ENCODE peak calls at places on chromosomes 12 and 14, in nine cellular contexts. One of them, this sample, is unnamed.

GRCh38 chr12:51887476-51888315 is at the start of gene ANKRD33:
- DNase-seq in lower leg skin: no peak
- DNase-seq in choroid plexus epithelial cell: peak; percentile 45
- DNase-seq in epithelial cell of esophagus: peak; percentile 27
- DNase-seq in astrocyte of the spinal cord: no peak
- DNase-seq in left lung: peak; percentile 90
- DNase-seq in heart left ventricle: no peak
- DNase-seq in fibroblast of lung: peak; percentile 28
- DNase-seq in BJ: no peak
- DNase-seq in this sample: no peak

GRCh38 chr14:100121643-100122480 is 37.6 kb downstream of the DEGS2 start:
- DNase-seq in heart left ventricle: no peak
- DNase-seq in choroid plexus epithelial cell: no peak
- DNase-seq in left lung: no peak
- DNase-seq in lower leg skin: no peak
- DNase-seq in astrocyte of the spinal cord: no peak
- DNase-seq in BJ: no peak
- DNase-seq in fibroblast of lung: no peak
- DNase-seq in epithelial cell of esophagus: no peak
- DNase-seq in this sample: no peak

GRCh38 chr14:65075628-65076325 is 26.5 kb downstream of the MAX start:
- DNase-seq in epithelial cell of esophagus: no peak
- DNase-seq in choroid plexus epithelial cell: no peak
- DNase-seq in lower leg skin: no peak
- DNase-seq in fibroblast of lung: no peak
- DNase-seq in heart left ventricle: no peak
- DNase-seq in BJ: no peak
- DNase-seq in astrocyte of the spinal cord: no peak
- DNase-seq in left lung: peak; percentile 79
- DNase-seq in this sample: no peak

GRCh38 chr12:39935275-39935674 is 170.6 kb downstream of the SLC2A13 start:
- DNase-seq in BJ: no peak
- DNase-seq in lower leg skin: no peak
- DNase-seq in epithelial cell of esophagus: peak; percentile 57
- DNase-seq in left lung: no peak
- DNase-seq in fibroblast of lung: peak; percentile 21
- DNase-seq in astrocyte of the spinal cord: peak; percentile 16
- DNase-seq in choroid plexus epithelial cell: peak; percentile 60
- DNase-seq in heart left ventricle: no peak
- DNase-seq in this sample: no peak

GRCh38 chr14:68688872-68689371 is 103.9 kb downstream of the ZFP36L1 start:
- DNase-seq in lower leg skin: no peak
- DNase-seq in epithelial cell of esophagus: no peak
- DNase-seq in astrocyte of the spinal cord: peak; percentile 70
- DNase-seq in heart left ventricle: no peak
- DNase-seq in left lung: no peak
- DNase-seq in BJ: no peak
- DNase-seq in choroid plexus epithelial cell: peak; percentile 89
- DNase-seq in fibroblast of lung: peak; percentile 82
- DNase-seq in this sample: peak; percentile 46

GRCh38 chr14:65312859-65313258 is 99.7 kb upstream of the FUT8 start:
- DNase-seq in BJ: no peak
- DNase-seq in fibroblast of lung: no peak
- DNase-seq in left lung: no peak
- DNase-seq in astrocyte of the spinal cord: no peak
- DNase-seq in heart left ventricle: no peak
- DNase-seq in lower leg skin: no peak
- DNase-seq in choroid plexus epithelial cell: no peak
- DNase-seq in epithelial cell of esophagus: no peak
- DNase-seq in this sample: no peak

GRCh38 chr12:1103051-1103450 is 112.0 kb downstream of the ERC1 start:
- DNase-seq in left lung: no peak
- DNase-seq in epithelial cell of esophagus: no peak
- DNase-seq in BJ: no peak
- DNase-seq in choroid plexus epithelial cell: no peak
- DNase-seq in lower leg skin: no peak
- DNase-seq in astrocyte of the spinal cord: no peak
- DNase-seq in fibroblast of lung: no peak
- DNase-seq in heart left ventricle: no peak
- DNase-seq in this sample: no peak

GRCh38 chr12:130097342-130097741 is 64.9 kb upstream of the FZD10 start:
- DNase-seq in epithelial cell of esophagus: peak; percentile 7
- DNase-seq in heart left ventricle: no peak
- DNase-seq in left lung: no peak
- DNase-seq in fibroblast of lung: no peak
- DNase-seq in BJ: no peak
- DNase-seq in lower leg skin: no peak
- DNase-seq in choroid plexus epithelial cell: no peak
- DNase-seq in astrocyte of the spinal cord: no peak
- DNase-seq in this sample: no peak

GRCh38 chr14:99724196-99724891 is 40.2 kb downstream of the CYP46A1 start:
- DNase-seq in astrocyte of the spinal cord: no peak
- DNase-seq in lower leg skin: no peak
- DNase-seq in choroid plexus epithelial cell: no peak
- DNase-seq in BJ: no peak
- DNase-seq in epithelial cell of esophagus: no peak
- DNase-seq in fibroblast of lung: no peak
- DNase-seq in heart left ventricle: no peak
- DNase-seq in left lung: peak; percentile 27
- DNase-seq in this sample: no peak

GRCh38 chr14:57574617-57575288 is 81.1 kb upstream of the CCDC198 start:
- DNase-seq in choroid plexus epithelial cell: peak; percentile 0
- DNase-seq in BJ: no peak
- DNase-seq in epithelial cell of esophagus: peak; percentile 2
- DNase-seq in left lung: no peak
- DNase-seq in astrocyte of the spinal cord: no peak
- DNase-seq in lower leg skin: no peak
- DNase-seq in fibroblast of lung: no peak
- DNase-seq in heart left ventricle: no peak
- DNase-seq in this sample: no peak

GRCh38 chr14:83071888-83072501 is 1538.3 kb upstream of the SEL1L start:
- DNase-seq in lower leg skin: no peak
- DNase-seq in heart left ventricle: no peak
- DNase-seq in epithelial cell of esophagus: peak; percentile 55
- DNase-seq in BJ: no peak
- DNase-seq in left lung: no peak
- DNase-seq in choroid plexus epithelial cell: peak; percentile 38
- DNase-seq in astrocyte of the spinal cord: no peak
- DNase-seq in fibroblast of lung: peak; percentile 22
- DNase-seq in this sample: no peak

GRCh38 chr14:80978403-80978802 is 23.0 kb downstream of the TSHR start:
- DNase-seq in fibroblast of lung: no peak
- DNase-seq in astrocyte of the spinal cord: no peak
- DNase-seq in choroid plexus epithelial cell: no peak
- DNase-seq in epithelial cell of esophagus: no peak
- DNase-seq in lower leg skin: no peak
- DNase-seq in BJ: no peak
- DNase-seq in heart left ventricle: no peak
- DNase-seq in left lung: no peak
- DNase-seq in this sample: no peak

GRCh38 chr14:54579606-54580005 is 12.7 kb downstream of the SAMD4A start:
- DNase-seq in fibroblast of lung: no peak
- DNase-seq in heart left ventricle: no peak
- DNase-seq in BJ: no peak
- DNase-seq in choroid plexus epithelial cell: peak; percentile 78
- DNase-seq in lower leg skin: no peak
- DNase-seq in epithelial cell of esophagus: peak; percentile 60
- DNase-seq in astrocyte of the spinal cord: no peak
- DNase-seq in left lung: no peak
- DNase-seq in this sample: no peak

GRCh38 chr14:58815046-58815701 is 177.4 kb downstream of the DACT1 start:
- DNase-seq in lower leg skin: no peak
- DNase-seq in astrocyte of the spinal cord: peak; percentile 47
- DNase-seq in fibroblast of lung: no peak
- DNase-seq in left lung: no peak
- DNase-seq in BJ: peak; percentile 37
- DNase-seq in epithelial cell of esophagus: no peak
- DNase-seq in choroid plexus epithelial cell: peak; percentile 74
- DNase-seq in heart left ventricle: no peak
- DNase-seq in this sample: peak; percentile 45

GRCh38 chr12:86233126-86233525 is 23.1 kb downstream of the MGAT4C start:
- DNase-seq in heart left ventricle: no peak
- DNase-seq in epithelial cell of esophagus: peak; percentile 66
- DNase-seq in BJ: no peak
- DNase-seq in astrocyte of the spinal cord: peak; percentile 18
- DNase-seq in left lung: no peak
- DNase-seq in fibroblast of lung: peak; percentile 15
- DNase-seq in choroid plexus epithelial cell: peak; percentile 66
- DNase-seq in lower leg skin: no peak
- DNase-seq in this sample: no peak

GRCh38 chr12:103799504-103800251 is 41.4 kb downstream of the NT5DC3 start:
- DNase-seq in fibroblast of lung: peak; percentile 72
- DNase-seq in left lung: no peak
- DNase-seq in BJ: no peak
- DNase-seq in lower leg skin: no peak
- DNase-seq in astrocyte of the spinal cord: peak; percentile 85
- DNase-seq in epithelial cell of esophagus: peak; percentile 95
- DNase-seq in heart left ventricle: no peak
- DNase-seq in choroid plexus epithelial cell: peak; percentile 95
- DNase-seq in this sample: no peak

GRCh38 chr12:104355630-104356029 is 52.1 kb downstream of the EID3 start:
- DNase-seq in fibroblast of lung: no peak
- DNase-seq in lower leg skin: no peak
- DNase-seq in astrocyte of the spinal cord: no peak
- DNase-seq in left lung: no peak
- DNase-seq in epithelial cell of esophagus: no peak
- DNase-seq in heart left ventricle: no peak
- DNase-seq in choroid plexus epithelial cell: no peak
- DNase-seq in BJ: no peak
- DNase-seq in this sample: no peak

GRCh38 chr12:51846911-51847829 is 1.3 kb downstream of the FIGNL2 start:
- DNase-seq in left lung: peak; percentile 81
- DNase-seq in lower leg skin: no peak
- DNase-seq in epithelial cell of esophagus: no peak
- DNase-seq in choroid plexus epithelial cell: no peak
- DNase-seq in heart left ventricle: peak; percentile 73
- DNase-seq in BJ: no peak
- DNase-seq in astrocyte of the spinal cord: no peak
- DNase-seq in fibroblast of lung: no peak
- DNase-seq in this sample: no peak

GRCh38 chr14:94598816-94599655 is 13.2 kb upstream of the SERPINA3 start:
- DNase-seq in epithelial cell of esophagus: peak; percentile 96
- DNase-seq in BJ: peak; percentile 60
- DNase-seq in left lung: no peak
- DNase-seq in fibroblast of lung: peak; percentile 98
- DNase-seq in astrocyte of the spinal cord: peak; percentile 99
- DNase-seq in heart left ventricle: no peak
- DNase-seq in lower leg skin: peak; percentile 82
- DNase-seq in choroid plexus epithelial cell: peak; percentile 99
- DNase-seq in this sample: peak; percentile 1
- TF ChIP-seq CTCF in epithelial cell of esophagus: peak; percentile 13
- TF ChIP-seq CTCF in BJ: no peak
- TF ChIP-seq CTCF in left lung: no peak
- TF ChIP-seq CTCF in fibroblast of lung: no peak
- TF ChIP-seq CTCF in astrocyte of the spinal cord: peak; percentile 43
- TF ChIP-seq CTCF in heart left ventricle: no peak
- TF ChIP-seq CTCF in lower leg skin: peak; percentile 96
- TF ChIP-seq CTCF in choroid plexus epithelial cell: peak; percentile 37
- TF ChIP-seq CTCF in this sample: no peak

DNA sequence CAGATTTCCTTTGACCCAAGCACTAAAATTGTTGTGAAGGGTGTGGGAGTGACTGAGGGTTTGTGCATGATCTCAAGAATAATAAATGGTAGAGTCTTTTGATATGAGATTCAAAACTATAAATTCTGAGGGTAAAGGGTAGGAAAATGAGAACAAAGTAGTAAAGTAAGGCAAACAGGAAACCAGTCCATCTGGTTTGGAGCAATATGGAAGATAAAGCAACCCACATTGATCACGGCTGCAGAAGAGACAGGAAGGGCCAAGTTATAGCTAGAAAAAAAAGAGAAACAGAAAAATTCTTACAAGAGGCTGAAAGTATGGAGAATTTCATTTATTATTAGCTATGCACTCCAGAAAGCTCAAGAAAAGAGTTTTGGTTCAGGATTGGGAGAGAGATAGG is 4.6 kb upstream of the SLCO1B3 start:
- DNase-seq in heart left ventricle: no peak
- DNase-seq in fibroblast of lung: no peak
- DNase-seq in astrocyte of the spinal cord: no peak
- DNase-seq in choroid plexus epithelial cell: no peak
- DNase-seq in lower leg skin: no peak
- DNase-seq in BJ: no peak
- DNase-seq in epithelial cell of esophagus: no peak
- DNase-seq in left lung: no peak
- DNase-seq in this sample: no peak
- TF ChIP-seq CTCF in heart left ventricle: no peak
- TF ChIP-seq CTCF in fibroblast of lung: no peak
- TF ChIP-seq CTCF in astrocyte of the spinal cord: no peak
- TF ChIP-seq CTCF in choroid plexus epithelial cell: no peak
- TF ChIP-seq CTCF in lower leg skin: no peak
- TF ChIP-seq CTCF in BJ: no peak
- TF ChIP-seq CTCF in epithelial cell of esophagus: no peak
- TF ChIP-seq CTCF in left lung: no peak
- TF ChIP-seq CTCF in this sample: no peak

GRCh38 chr12:109880049-109880931 is at the start of gene GLTP:
- DNase-seq in choroid plexus epithelial cell: peak; percentile 65
- DNase-seq in astrocyte of the spinal cord: peak; percentile 71
- DNase-seq in left lung: peak; percentile 97
- DNase-seq in epithelial cell of esophagus: peak; percentile 91
- DNase-seq in BJ: no peak
- DNase-seq in lower leg skin: peak; percentile 67
- DNase-seq in fibroblast of lung: peak; percentile 67
- DNase-seq in heart left ventricle: peak; percentile 89
- DNase-seq in this sample: peak; percentile 62
- TF ChIP-seq CTCF in choroid plexus epithelial cell: no peak
- TF ChIP-seq CTCF in astrocyte of the spinal cord: peak; percentile 10
- TF ChIP-seq CTCF in left lung: peak; percentile 38
- TF ChIP-seq CTCF in epithelial cell of esophagus: no peak
- TF ChIP-seq CTCF in BJ: peak; percentile 4
- TF ChIP-seq CTCF in lower leg skin: no peak
- TF ChIP-seq CTCF in fibroblast of lung: no peak
- TF ChIP-seq CTCF in heart left ventricle: peak; percentile 84
- TF ChIP-seq CTCF in this sample: peak; percentile 63

GRCh38 chr12:68416350-68416749 is 84.2 kb upstream of the MDM1 start:
- DNase-seq in lower leg skin: no peak
- DNase-seq in epithelial cell of esophagus: peak; percentile 24
- DNase-seq in left lung: no peak
- DNase-seq in heart left ventricle: no peak
- DNase-seq in fibroblast of lung: no peak
- DNase-seq in choroid plexus epithelial cell: no peak
- DNase-seq in BJ: no peak
- DNase-seq in astrocyte of the spinal cord: no peak
- DNase-seq in this sample: no peak

GRCh38 chr12:68416826-68417225 is 84.7 kb upstream of the MDM1 start:
- DNase-seq in lower leg skin: no peak
- DNase-seq in choroid plexus epithelial cell: no peak
- DNase-seq in left lung: no peak
- DNase-seq in heart left ventricle: no peak
- DNase-seq in epithelial cell of esophagus: peak; percentile 33
- DNase-seq in fibroblast of lung: no peak
- DNase-seq in astrocyte of the spinal cord: no peak
- DNase-seq in BJ: no peak
- DNase-seq in this sample: peak; percentile 53

GRCh38 chr12:68423175-68423574 is 91.0 kb upstream of the MDM1 start:
- DNase-seq in astrocyte of the spinal cord: no peak
- DNase-seq in fibroblast of lung: peak; percentile 34
- DNase-seq in choroid plexus epithelial cell: no peak
- DNase-seq in heart left ventricle: no peak
- DNase-seq in epithelial cell of esophagus: no peak
- DNase-seq in BJ: no peak
- DNase-seq in left lung: no peak
- DNase-seq in lower leg skin: no peak
- DNase-seq in this sample: no peak

GRCh38 chr12:68418137-68418460 is 85.9 kb upstream of the MDM1 start:
- DNase-seq in fibroblast of lung: no peak
- DNase-seq in choroid plexus epithelial cell: no peak
- DNase-seq in BJ: no peak
- DNase-seq in epithelial cell of esophagus: no peak
- DNase-seq in astrocyte of the spinal cord: no peak
- DNase-seq in left lung: no peak
- DNase-seq in heart left ventricle: no peak
- DNase-seq in lower leg skin: no peak
- DNase-seq in this sample: no peak

GRCh38 chr12:68420225-68421008 is 88.3 kb upstream of the MDM1 start:
- DNase-seq in fibroblast of lung: peak; percentile 28
- DNase-seq in epithelial cell of esophagus: no peak
- DNase-seq in heart left ventricle: no peak
- DNase-seq in choroid plexus epithelial cell: peak; percentile 56
- DNase-seq in astrocyte of the spinal cord: peak; percentile 64
- DNase-seq in lower leg skin: no peak
- DNase-seq in BJ: no peak
- DNase-seq in left lung: no peak
- DNase-seq in this sample: no peak
- TF ChIP-seq CTCF in fibroblast of lung: no peak
- TF ChIP-seq CTCF in epithelial cell of esophagus: no peak
- TF ChIP-seq CTCF in heart left ventricle: no peak
- TF ChIP-seq CTCF in choroid plexus epithelial cell: no peak
- TF ChIP-seq CTCF in astrocyte of the spinal cord: no peak
- TF ChIP-seq CTCF in lower leg skin: no peak
- TF ChIP-seq CTCF in BJ: no peak
- TF ChIP-seq CTCF in left lung: no peak
- TF ChIP-seq CTCF in this sample: no peak